ENCODE peak calls at places on chromosomes 11 and 22, in nine cellular contexts. B is uterus; X is ovary; K is colonic mucosa; U is GM23338; S is adrenal gland; I is CD8-positive, alpha-beta T cell; A is transverse colon; G is esophagus muscularis mucosa. Q is an unnamed sample.

GRCh38 chr22:45218974-45219373 is 21.7 kb downstream of the KIAA0930 start:
- DNase-seq in B (no peak), X (no peak), K (no peak), U (no peak), S (no peak), I (no peak), A (no peak), G (no peak), Q (no peak)

GRCh38 chr22:37228106-37229011 is 15.7 kb downstream of the RAC2 start:
- DNase-seq in B (no peak), X (peak; percentile 4), K (no peak), U (no peak), S (no peak), I (peak; percentile 74), A (peak; percentile 41), G (no peak), Q (no peak)

GRCh38 chr11:64592234-64592615 is 1.2 kb downstream of the SLC22A12 start:
- DNase-seq in B (no peak), X (peak; percentile 0), K (no peak), U (no peak), S (no peak), I (no peak), A (no peak), G (no peak), Q (no peak)

GRCh38 chr11:32068134-32068533 is 22.7 kb upstream of the RCN1 start:
- DNase-seq in B (no peak), X (no peak), K (no peak), U (no peak), S (no peak), I (no peak), A (no peak), G (no peak), Q (no peak)

GRCh38 chr11:126336646-126337045 is 18.8 kb upstream of the ST3GAL4 start:
- DNase-seq in B (no peak), X (no peak), K (no peak), U (peak; percentile 60), S (no peak), I (no peak), A (no peak), G (no peak), Q (peak; percentile 46)

GRCh38 chr11:16191852-16192240 is 164.5 kb downstream of the SOX6 start:
- DNase-seq in B (no peak), X (no peak), K (no peak), U (no peak), S (no peak), I (no peak), A (no peak), G (no peak), Q (no peak)

GRCh38 chr11:66289548-66290331 is 797 bp upstream of the YIF1A start:
- DNase-seq in B (no peak), X (no peak), K (peak; percentile 83), U (peak; percentile 94), S (no peak), I (no peak), A (peak; percentile 78), G (no peak), Q (peak; percentile 90)

GRCh38 chr11:103170865-103171264 is 61.6 kb downstream of the DYNC2H1 start:
- DNase-seq in B (no peak), X (no peak), K (no peak), U (no peak), S (no peak), I (no peak), A (no peak), G (no peak), Q (no peak)

GRCh38 chr11:31531293-31531692 is 21.7 kb downstream of the ELP4 start:
- DNase-seq in B (no peak), X (no peak), K (no peak), U (no peak), S (no peak), I (no peak), A (no peak), G (no peak), Q (no peak)

GRCh38 chr11:17076517-17077239 is 789 bp downstream of the RPS13 start:
- DNase-seq in B (no peak), X (no peak), K (no peak), U (no peak), S (peak; percentile 63), I (no peak), A (no peak), G (no peak), Q (no peak)

GRCh38 chr11:66068154-66068821 is 1.8 kb upstream of the PACS1 start:
- DNase-seq in B (peak; percentile 71), X (peak; percentile 77), K (peak; percentile 75), U (peak; percentile 92), S (peak; percentile 90), I (peak; percentile 85), A (peak; percentile 78), G (no peak), Q (peak; percentile 80)

GRCh38 chr11:12682288-12682687 is 8.1 kb downstream of the TEAD1 start:
- DNase-seq in B (no peak), X (no peak), K (no peak), U (no peak), S (no peak), I (no peak), A (no peak), G (no peak), Q (no peak)

GRCh38 chr11:12681462-12681861 is 7.2 kb downstream of the TEAD1 start:
- DNase-seq in B (no peak), X (no peak), K (no peak), U (no peak), S (no peak), I (no peak), A (no peak), G (no peak), Q (no peak)

GRCh38 chr11:12683857-12684256 is 9.6 kb downstream of the TEAD1 start:
- DNase-seq in B (no peak), X (no peak), K (no peak), U (no peak), S (no peak), I (no peak), A (no peak), G (no peak), Q (no peak)

GRCh38 chr11:12684354-12684753 is 10.1 kb downstream of the TEAD1 start:
- DNase-seq in B (no peak), X (no peak), K (no peak), U (peak; percentile 63), S (no peak), I (no peak), A (no peak), G (no peak), Q (no peak)

DNA sequence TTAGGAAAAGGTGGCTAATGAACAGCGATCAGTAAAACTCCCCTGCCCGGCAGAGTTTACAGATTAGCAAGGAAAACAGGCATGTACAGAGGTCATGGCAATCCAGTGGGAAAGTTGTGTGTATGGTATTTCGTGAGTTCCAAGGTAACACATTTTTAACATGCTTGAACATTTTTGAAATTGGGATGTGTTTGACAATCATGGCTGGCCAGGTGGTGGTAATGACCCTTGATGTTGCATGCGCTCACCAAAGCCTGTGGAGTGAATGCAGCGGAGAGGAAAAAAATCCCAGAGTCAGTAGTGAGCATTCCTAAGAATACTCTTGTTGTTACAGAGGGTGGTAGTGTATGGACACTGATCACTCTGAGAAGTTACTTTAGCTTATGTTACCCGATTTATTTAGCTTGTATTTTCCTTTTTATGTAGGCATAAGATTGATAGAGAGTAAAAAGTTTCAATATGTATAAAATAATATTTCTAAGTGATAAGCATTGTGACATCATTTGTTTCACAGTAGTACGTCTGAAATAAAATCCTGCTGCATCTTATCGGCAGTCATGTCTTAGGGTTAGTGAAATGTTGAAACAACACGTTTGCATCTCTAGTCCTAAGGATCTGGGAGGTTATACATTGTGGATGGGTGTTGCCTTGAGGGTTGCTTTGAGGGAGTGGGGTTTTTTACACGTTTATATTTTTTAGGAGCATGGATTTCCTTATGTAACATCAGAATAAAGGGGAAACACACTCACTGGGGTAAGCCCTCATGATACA is 8.7 kb downstream of the TEAD1 start:
- DNase-seq in B (no peak), X (no peak), K (no peak), U (no peak), S (no peak), I (no peak), A (no peak), G (no peak), Q (no peak)
- H3K4me1 ChIP-seq in B (peaks cover 3% of the 10 kb centered on the region), X (peaks cover 17% of the 10 kb centered on the region), K (peaks cover 15% of the 10 kb centered on the region), U (peaks cover 91% of the 10 kb centered on the region), S (peaks cover 40% of the 10 kb centered on the region), I (peaks cover 4% of the 10 kb centered on the region), A (peaks cover 62% of the 10 kb centered on the region), G (peaks cover 85% of the 10 kb centered on the region), Q (peaks cover 29% of the 10 kb centered on the region)

GRCh38 chr22:23180301-23180892 is at the start of gene BCR:
- DNase-seq in B (peak; percentile 65), X (peak; percentile 78), K (peak; percentile 73), U (peak; percentile 78), S (peak; percentile 78), I (peak; percentile 75), A (peak; percentile 82), G (no peak), Q (peak; percentile 90)
- TF ChIP-seq CTCF in B (no peak), X (no peak), K (no peak), U (no peak), S (no peak), I (no peak), A (no peak), G (no peak), Q (peak; percentile 12)

GRCh38 chr11:121463689-121464335 is 11.0 kb upstream of the SORL1-AS1 start:
- DNase-seq in B (no peak), X (no peak), K (no peak), U (no peak), S (no peak), I (no peak), A (no peak), G (no peak), Q (no peak)
- H3K4me1 ChIP-seq in B (peaks cover 22% of the 10 kb centered on the region), X (peaks cover 10% of the 10 kb centered on the region), K (peaks cover 3% of the 10 kb centered on the region), U (peaks cover 90% of the 10 kb centered on the region), S (peaks cover 35% of the 10 kb centered on the region), I (peaks cover 99% of the 10 kb centered on the region), A (peaks cover 31% of the 10 kb centered on the region), G (peaks cover 54% of the 10 kb centered on the region), Q (peaks cover 37% of the 10 kb centered on the region)

GRCh38 chr22:38453065-38453672 is 1.8 kb downstream of the KCNJ4 start:
- DNase-seq in B (no peak), X (no peak), K (no peak), U (no peak), S (no peak), I (no peak), A (no peak), G (no peak), Q (no peak)
- TF ChIP-seq CTCF in B (no peak), X (no peak), K (no peak), U (no peak), S (no peak), I (no peak), A (no peak), G (no peak), Q (no peak)